ENCODE peak calls at places on chromosomes 4 and X, in ten cellular contexts. M is left colon; Z is stimulated activated CD4-positive, alpha-beta T cell treated with anti-CD3 and anti-CD28 coated beads, TNF-alpha, amount 100 ng/mL, for 4 hours; P is AG04449; N is A673; C is spleen; L is SK-N-DZ; O is Ammon's horn; H is NCI-H2107; E is posterior cingulate gyrus. F is an unnamed sample.

GRCh38 chrX:120200851-120201250 is 42.4 kb downstream of the RHOXF2 start:
- DNase-seq in M (no peak), N (no peak), O (no peak), C (no peak), E (no peak), Z (no peak), L (no peak), P (no peak), H (no peak), F (no peak)

GRCh38 chr4:165312506-165312905 is 15.0 kb upstream of the MSMO1 start:
- DNase-seq in E (no peak), H (no peak), Z (no peak), P (no peak), M (no peak), C (no peak), N (no peak), L (no peak), O (no peak), F (no peak)

GRCh38 chrX:100090931-100091330 is 319.1 kb downstream of the PCDH19 start:
- DNase-seq in C (no peak), N (no peak), O (no peak), M (no peak), L (no peak), H (no peak), Z (no peak), E (no peak), P (peak), F (no peak)

GRCh38 chr4:35934370-35934981 is 309.8 kb downstream of the ARAP2 start:
- DNase-seq in O (peak), L (peak), M (no peak), P (no peak), E (no peak), C (no peak), H (no peak), Z (no peak), N (peak), F (no peak)

GRCh38 chrX:48894891-48895290 is 2.7 kb downstream of the TIMM17B start:
- DNase-seq in H (no peak), O (no peak), M (no peak), E (peak), L (no peak), C (no peak), N (no peak), P (no peak), Z (no peak), F (no peak)

GRCh38 chr4:25484243-25484721 is 107.2 kb downstream of the ANAPC4 start:
- DNase-seq in N (peak), O (no peak), H (peak), M (no peak), L (no peak), Z (no peak), E (no peak), P (no peak), C (no peak), F (no peak)

GRCh38 chrX:40778861-40779575 is 43.7 kb upstream of the MED14 start:
- DNase-seq in O (no peak), H (no peak), E (no peak), Z (no peak), C (no peak), L (no peak), P (no peak), M (no peak), N (no peak), F (no peak)

GRCh38 chr4:100170986-100171385 is 19.3 kb downstream of the DDIT4L start:
- DNase-seq in H (no peak), Z (no peak), P (no peak), C (no peak), M (no peak), L (no peak), O (no peak), N (no peak), E (no peak), F (no peak)

GRCh38 chr4:168636506-168637176 is 139.8 kb downstream of the PALLD start:
- DNase-seq in N (peak), P (no peak), O (no peak), L (no peak), C (no peak), H (no peak), E (no peak), Z (no peak), M (no peak), F (no peak)

GRCh38 chr4:150126880-150127236 is 48.6 kb downstream of the DCLK2 start:
- DNase-seq in H (no peak), C (no peak), N (no peak), E (no peak), O (no peak), P (no peak), M (no peak), L (no peak), Z (no peak), F (no peak)

GRCh38 chr4:124711469-124712416 is 789 bp downstream of the ANKRD50 start:
- DNase-seq in O (peak), H (peak), E (peak), N (peak), L (peak), P (no peak), C (no peak), Z (peak), M (peak), F (peak)